ENCODE peak calls at places on chromosomes 7 and 10, in five cellular contexts. D is left ventricle myocardium inferior, U is fibroblast of mammary gland, Y is fibroblast of lung, A is mucosa of descending colon. J is an unnamed sample.

GRCh38 chr10:123009105-123009805 is 449 bp downstream of the ACADSB start:
- DNase-seq in A (peak; percentile 62), U (peak; percentile 4), D (peak; percentile 21), Y (peak; percentile 6), J (no peak)

GRCh38 chr10:10609379-10609955 is 408.2 kb upstream of the CELF2 start:
- DNase-seq in A (no peak), Y (no peak), U (peak; percentile 68), D (no peak), J (no peak)

GRCh38 chr7:87411186-87411585 is 64.3 kb downstream of the ABCB4 start:
- DNase-seq in A (no peak), D (no peak), Y (no peak), U (no peak), J (no peak)

GRCh38 chr10:60944159-60944909 is at the start of gene RHOBTB1:
- DNase-seq in D (peak; percentile 81), U (peak; percentile 68), Y (peak; percentile 85), A (peak; percentile 80), J (peak; percentile 82)

GRCh38 chr10:130341325-130341724 is 205.1 kb downstream of the GLRX3 start:
- DNase-seq in U (no peak), D (no peak), Y (no peak), A (no peak), J (no peak)

GRCh38 chr7:9575716-9576115 is 1142.3 kb downstream of the NXPH1 start:
- DNase-seq in A (no peak), U (no peak), Y (no peak), D (no peak), J (no peak)

GRCh38 chr7:44102846-44103565 is 1.1 kb upstream of the AEBP1 start:
- DNase-seq in Y (no peak), D (no peak), U (no peak), A (no peak), J (no peak)

GRCh38 chr7:141731476-141732149 is 6.5 kb upstream of the SSBP1 start:
- DNase-seq in D (no peak), A (no peak), U (no peak), Y (no peak), J (peak; percentile 23)

GRCh38 chr7:133582766-133583523 is 330.1 kb downstream of the EXOC4 start:
- DNase-seq in A (no peak), D (no peak), Y (peak; percentile 85), U (peak; percentile 84), J (peak; percentile 91)

GRCh38 chr7:55020481-55020871 is 1.7 kb downstream of the EGFR start:
- DNase-seq in U (peak; percentile 86), Y (peak; percentile 72), A (no peak), D (peak; percentile 45), J (peak; percentile 18)

GRCh38 chr7:132433286-132433685 is 143.0 kb downstream of the PLXNA4 start:
- DNase-seq in A (no peak), D (no peak), Y (no peak), U (no peak), J (no peak)

GRCh38 chr7:157785021-157785441 is 448.2 kb downstream of the DNAJB6 start:
- DNase-seq in U (no peak), A (no peak), Y (peak; percentile 39), D (no peak), J (no peak)

GRCh38 chr7:70630647-70631457 is 501.1 kb upstream of the GALNT17 start:
- DNase-seq in A (no peak), Y (peak; percentile 80), D (peak; percentile 57), U (peak; percentile 49), J (peak; percentile 6)

GRCh38 chr7:80040335-80040734 is 94.3 kb upstream of the GNAI1 start:
- DNase-seq in D (no peak), U (no peak), Y (no peak), A (no peak), J (no peak)

GRCh38 chr10:121459279-121459764 is 138.9 kb downstream of the FGFR2 start:
- DNase-seq in Y (no peak), D (no peak), U (no peak), A (no peak), J (no peak)

GRCh38 chr7:94145602-94146001 is 141.4 kb upstream of the BET1 start:
- DNase-seq in Y (no peak), U (peak; percentile 81), A (no peak), D (no peak), J (peak; percentile 59)

GRCh38 chr10:71547841-71548493 is 151.2 kb downstream of the CDH23 start:
- DNase-seq in Y (peak; percentile 58), U (peak; percentile 27), D (peak; percentile 75), A (no peak), J (peak; percentile 64)

DNA sequence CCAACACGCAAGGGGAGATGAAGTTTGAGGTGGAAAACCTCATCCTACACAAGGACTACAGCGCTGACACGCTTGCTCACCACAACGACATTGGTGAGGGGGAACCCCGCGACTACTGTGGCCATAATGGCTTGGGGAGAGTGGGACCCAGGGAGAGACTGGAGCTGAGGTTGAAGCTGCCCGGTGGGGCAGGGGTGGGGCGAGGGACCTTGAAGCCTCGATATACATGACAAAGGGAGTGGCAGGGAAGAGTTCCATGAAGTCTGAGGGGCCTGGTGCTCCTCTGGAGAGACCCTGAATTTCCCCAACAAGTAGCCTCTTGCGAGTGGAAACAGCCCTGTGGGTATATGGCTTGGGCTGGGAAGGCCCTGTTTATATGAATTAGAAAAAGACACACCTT is 3.1 kb downstream of the PLAU start:
- DNase-seq in U (no peak), D (no peak), A (no peak), Y (no peak), J (no peak)
- H3K4me3 ChIP-seq in U (no peak overlapping the region), D (no peak overlapping the region), A (no peak overlapping the region), Y (peak overlapping the region; percentile 23), J (no peak overlapping the region)

DNA sequence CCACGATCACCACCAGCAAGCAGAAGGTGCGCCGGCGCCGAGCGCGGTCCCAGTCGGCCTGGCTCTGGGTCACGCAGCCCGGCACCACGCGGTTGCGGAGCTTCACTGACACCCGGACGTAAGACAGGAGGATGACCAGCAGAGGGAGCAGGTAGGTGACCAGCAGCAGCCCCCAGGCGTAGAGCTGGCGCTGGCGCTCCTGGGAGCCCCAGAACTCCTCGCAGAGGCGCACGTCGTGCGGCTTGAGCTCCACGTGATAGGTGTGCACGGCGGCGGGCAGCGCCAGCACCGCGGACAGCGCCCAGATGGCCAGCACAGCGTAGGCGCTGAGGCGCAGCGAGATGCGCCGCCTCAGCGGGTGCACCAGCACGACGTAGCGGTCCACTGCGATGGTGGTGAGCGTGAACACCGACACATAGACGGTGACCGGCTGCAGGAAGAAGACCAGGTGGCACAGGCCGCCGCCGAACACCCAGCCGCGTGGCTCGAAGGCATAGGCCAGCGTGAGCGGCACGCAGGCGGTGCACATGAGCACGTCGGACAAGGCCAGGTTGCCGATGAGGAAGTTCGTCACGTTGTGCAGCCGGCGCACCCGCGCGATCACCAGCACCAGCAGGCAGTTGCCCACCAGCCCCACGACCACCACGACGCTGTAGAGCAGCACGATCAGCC is 920 bp downstream of the PRLHR start:
- DNase-seq in Y (peak; percentile 33), A (no peak), D (no peak), U (peak; percentile 55), J (peak; percentile 57)
- TF ChIP-seq CTCF in Y (peak; percentile 30), A (no peak), D (peak; percentile 3), U (peak; percentile 32), J (peak; percentile 21)

DNA sequence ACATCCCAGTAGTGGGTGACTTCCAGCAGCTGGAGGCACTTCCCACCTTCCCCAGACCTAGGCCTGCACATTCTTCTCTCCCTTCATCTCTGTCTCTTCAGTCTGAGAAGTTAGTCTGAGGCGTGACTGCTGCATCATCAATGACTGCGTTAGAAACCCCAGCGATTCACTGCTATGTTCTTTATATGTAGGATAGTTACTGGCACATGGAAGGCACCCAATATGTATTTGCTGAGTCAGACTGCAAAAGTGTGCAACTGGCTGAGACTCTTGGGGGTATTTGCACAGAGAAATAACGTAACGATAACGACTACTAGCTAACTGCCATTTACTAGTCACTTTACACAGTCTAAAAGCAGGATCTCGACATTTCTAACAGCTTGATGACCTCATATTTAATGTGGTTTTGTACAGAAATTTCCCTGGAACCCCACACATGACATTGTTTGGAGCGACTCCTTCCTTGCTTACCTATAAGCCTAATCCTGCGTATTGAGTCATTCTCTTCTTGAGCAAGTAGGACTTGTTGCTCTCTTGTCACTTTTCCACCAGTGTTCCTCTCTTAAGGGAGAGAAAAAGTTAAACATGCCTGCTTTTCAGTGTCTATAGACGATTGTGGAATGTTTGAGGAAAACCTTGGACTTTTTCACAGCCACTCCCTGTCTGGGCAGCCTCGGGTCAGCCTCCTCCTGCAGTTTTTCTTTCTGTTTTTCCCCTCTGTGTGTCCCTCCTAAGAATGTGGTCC is 45.5 kb downstream of the THNSL1 start:
- DNase-seq in U (peak; percentile 33), Y (peak; percentile 78), D (no peak), A (no peak), J (no peak)
- H3K4me3 ChIP-seq in U (no peak overlapping the region), Y (no peak overlapping the region), D (peak overlapping the region; percentile 19), A (no peak overlapping the region), J (peak overlapping the region; percentile 22)

DNA sequence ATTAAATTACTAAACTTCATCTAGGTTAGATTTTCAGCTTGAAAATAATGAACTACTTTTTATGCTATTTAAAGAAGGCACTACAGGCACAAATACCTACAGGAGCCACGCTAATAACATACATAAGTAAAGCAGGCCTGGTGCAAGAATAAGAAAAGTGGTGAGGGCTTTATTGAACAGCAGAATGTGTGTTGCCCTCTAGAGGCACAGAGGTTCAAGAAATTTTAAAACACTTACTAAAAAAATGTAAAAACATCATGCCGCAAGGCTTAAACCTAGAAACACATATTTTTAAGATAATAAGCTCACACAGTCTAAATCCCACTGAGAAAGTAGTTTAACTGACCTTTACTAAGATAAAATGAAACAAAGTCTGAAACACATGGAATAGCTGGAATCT is 20.3 kb downstream of the CACUL1 start:
- DNase-seq in Y (no peak), U (no peak), A (no peak), D (no peak), J (no peak)
- TF ChIP-seq CTCF in Y (peak; percentile 48), U (peak; percentile 44), A (no peak), D (peak; percentile 15), J (peak; percentile 46)

GRCh38 chr10:90860790-90861189 is 3.0 kb upstream of the HTR7 start:
- DNase-seq in Y (no peak), U (no peak), D (no peak), A (no peak), J (no peak)

GRCh38 chr10:90859321-90859751 is 1.5 kb upstream of the HTR7 start:
- DNase-seq in D (no peak), U (peak; percentile 76), Y (peak; percentile 85), A (no peak), J (peak; percentile 82)

GRCh38 chr10:90856964-90857634 is 740 bp downstream of the HTR7 start:
- DNase-seq in Y (peak; percentile 17), U (no peak), A (no peak), D (no peak), J (no peak)

GRCh38 chr10:90857635-90858488 is at the start of gene HTR7:
- DNase-seq in D (peak; percentile 65), A (peak; percentile 66), U (peak; percentile 33), Y (peak; percentile 48), J (peak; percentile 47)

GRCh38 chr10:90858489-90858968 is 690 bp upstream of the HTR7 start:
- DNase-seq in D (no peak), U (no peak), A (no peak), Y (no peak), J (no peak)
- H3K4me3 ChIP-seq in D (peak overlapping the region; percentile 74), U (peak overlapping the region; percentile 61), A (no peak overlapping the region), Y (peak overlapping the region; percentile 61), J (peak overlapping the region; percentile 57)

GRCh38 chr10:23438547-23439451 is at the start of gene OTUD1:
- DNase-seq in A (peak; percentile 98), Y (peak; percentile 86), U (peak; percentile 88), D (peak; percentile 97), J (peak; percentile 95)
- TF ChIP-seq CTCF in A (no peak), Y (peak; percentile 7), U (no peak), D (peak; percentile 35), J (peak; percentile 14)

J was measured in fibroblast of pulmonary artery.